ENCODE peak calls at places on chromosome 19, in five cellular contexts. X is stimulated activated CD8-positive, alpha-beta memory T cell treated with anti-CD3 and anti-CD28 coated beads, Interleukin-15, amount 100 ng/mL, for 24 hours; A is MM.1S; Q is activated CD8-positive, alpha-beta memory T cell treated with anti-CD3 and anti-CD28 coated beads for 48 hours; E is pulmonary artery endothelial cell. R is an unnamed sample.

GRCh38 chr19:33747273-33747672 is 49.4 kb upstream of the KCTD15 start:
- DNase-seq in X (no peak), A (no peak), Q (no peak), E (no peak), R (no peak)

GRCh38 chr19:10533656-10534386 is 9.9 kb upstream of the ATG4D start:
- DNase-seq in X (no peak), A (no peak), Q (no peak), E (no peak), R (no peak)

GRCh38 chr19:45670670-45671453 is 2.8 kb downstream of the GIPR start:
- DNase-seq in X (peak), A (no peak), Q (peak), E (no peak), R (peak)

GRCh38 chr19:18349524-18350128 is 9.2 kb downstream of the PGPEP1 start:
- DNase-seq in X (no peak), A (no peak), Q (no peak), E (no peak), R (peak)

GRCh38 chr19:5076440-5077208 is 107.7 kb downstream of the KDM4B start:
- DNase-seq in X (no peak), A (no peak), Q (no peak), E (no peak), R (no peak)

GRCh38 chr19:3544742-3545668 is 6.0 kb downstream of the TEKTIP1 start:
- DNase-seq in X (peak), A (peak), Q (peak), E (no peak), R (peak)

GRCh38 chr19:38912600-38913514 is 871 bp upstream of the CCER2 start:
- DNase-seq in X (no peak), A (no peak), Q (no peak), E (no peak), R (no peak)

GRCh38 chr19:17719730-17720486 is 628 bp downstream of the MAP1S start:
- DNase-seq in X (no peak), A (peak), Q (no peak), E (no peak), R (no peak)

GRCh38 chr19:50362030-50362412 is 3.4 kb downstream of the NAPSA start:
- DNase-seq in X (no peak), A (no peak), Q (no peak), E (no peak), R (no peak)

GRCh38 chr19:17479325-17479791 is 9.0 kb downstream of the SLC27A1 start:
- DNase-seq in X (no peak), A (no peak), Q (no peak), E (no peak), R (no peak)

GRCh38 chr19:53670345-53670744 is 38.5 kb downstream of the DPRX start:
- DNase-seq in X (no peak), A (no peak), Q (no peak), E (no peak), R (no peak)